ENCODE peak calls at places on chromosomes 11 and 22, in nine cellular contexts. J is MCF 10A; L is T1000; M is non-pigmented ciliary epithelial cell; W is HEK293T; K is B cell; A is effector CD4-positive, alpha-beta T cell; I is AG08395; G is right cardiac atrium. D is an unnamed sample.

GRCh38 chr22:49514656-49515055 is 313.0 kb downstream of the BRD1 start:
- DNase-seq in J (no peak), L (no peak), M (no peak), W (no peak), K (no peak), A (no peak), I (no peak), G (no peak), D (peak; percentile 65)

GRCh38 chr22:48753752-48754517 is 1073.7 kb downstream of the BRD1 start:
- DNase-seq in J (no peak), L (no peak), M (no peak), W (no peak), K (no peak), A (no peak), I (no peak), G (no peak), D (no peak)

GRCh38 chr11:76566811-76567210 is 103.7 kb downstream of the LRRC32 start:
- DNase-seq in J (no peak), L (no peak), M (no peak), W (no peak), K (no peak), A (no peak), I (no peak), G (no peak), D (no peak)

GRCh38 chr22:18970180-18970947 is 34.3 kb upstream of the PRODH start:
- DNase-seq in J (no peak), L (no peak), M (no peak), W (peak; percentile 78), K (no peak), A (no peak), I (peak; percentile 7), G (no peak), D (no peak)

GRCh38 chr11:72778535-72779494 is 15.0 kb downstream of the STARD10 start:
- DNase-seq in J (no peak), L (no peak), M (no peak), W (no peak), K (no peak), A (no peak), I (no peak), G (no peak), D (no peak)

GRCh38 chr11:72831521-72832300 is 17.5 kb downstream of the ATG16L2 start:
- DNase-seq in J (peak; percentile 82), L (peak; percentile 64), M (no peak), W (peak; percentile 69), K (peak; percentile 63), A (peak; percentile 21), I (peak; percentile 79), G (peak; percentile 95), D (peak; percentile 35)

GRCh38 chr22:36701941-36702640 is 1.5 kb downstream of the CACNG2 start:
- DNase-seq in J (no peak), L (no peak), M (no peak), W (no peak), K (no peak), A (no peak), I (no peak), G (no peak), D (no peak)

GRCh38 chr11:112364962-112365481 is 104.4 kb upstream of the PLET1 start:
- DNase-seq in J (peak; percentile 69), L (peak; percentile 32), M (peak; percentile 92), W (no peak), K (no peak), A (no peak), I (peak; percentile 62), G (no peak), D (no peak)

GRCh38 chr11:64224151-64224890 is 1.7 kb downstream of the TRPT1 start:
- DNase-seq in J (peak; percentile 81), L (no peak), M (no peak), W (no peak), K (no peak), A (no peak), I (no peak), G (no peak), D (no peak)

GRCh38 chr11:125123947-125124633 is 12.7 kb upstream of the TMEM218 start:
- DNase-seq in J (peak; percentile 56), L (peak; percentile 49), M (peak; percentile 4), W (peak; percentile 61), K (peak; percentile 53), A (no peak), I (peak; percentile 40), G (peak; percentile 87), D (peak; percentile 58)

GRCh38 chr11:117230981-117231636 is 764 bp downstream of the PCSK7 start:
- DNase-seq in J (no peak), L (no peak), M (no peak), W (no peak), K (no peak), A (no peak), I (no peak), G (no peak), D (peak; percentile 25)

GRCh38 chr11:60691636-60692035 is 7.8 kb upstream of the MS4A8 start:
- DNase-seq in J (no peak), L (no peak), M (no peak), W (no peak), K (no peak), A (no peak), I (no peak), G (no peak), D (no peak)

GRCh38 chr11:11025087-11025486 is 167.2 kb upstream of the ZBED5 start:
- DNase-seq in J (peak; percentile 35), L (no peak), M (no peak), W (no peak), K (no peak), A (no peak), I (peak; percentile 41), G (no peak), D (no peak)

GRCh38 chr11:64245401-64245796 is 1.3 kb downstream of the PPP1R14B start:
- DNase-seq in J (peak; percentile 53), L (no peak), M (no peak), W (no peak), K (no peak), A (peak; percentile 44), I (no peak), G (peak; percentile 77), D (peak; percentile 56)